ENCODE peak calls at places on chromosomes 16 and 17, in four cellular contexts. S is PC-3; C is substantia nigra; L is effector CD4-positive, alpha-beta T cell. E is an unnamed sample.

GRCh38 chr16:68197250-68197649 is 38.7 kb downstream of the ESRP2 start:
- DNase-seq in S (no peak), C (no peak), L (no peak), E (no peak)

GRCh38 chr17:41486809-41487530 is 2.7 kb downstream of the KRT36 start:
- DNase-seq in S (no peak), C (no peak), L (no peak), E (no peak)

GRCh38 chr16:89108412-89108811 is 14.8 kb downstream of the ACSF3 start:
- DNase-seq in S (no peak), C (no peak), L (no peak), E (no peak)

GRCh38 chr17:38922538-38923291 is 2.7 kb upstream of the LASP1NB start:
- DNase-seq in S (peak; percentile 30), C (no peak), L (no peak), E (peak; percentile 88)

GRCh38 chr17:41483531-41483930 is 2.6 kb upstream of the KRT35 start:
- DNase-seq in S (no peak), C (no peak), L (no peak), E (no peak)

GRCh38 chr17:55495239-55495638 is 16.0 kb downstream of the SMIM36 start:
- DNase-seq in S (peak; percentile 92), C (no peak), L (no peak), E (no peak)

GRCh38 chr16:54511181-54511731 is 224.7 kb upstream of the IRX3 start:
- DNase-seq in S (no peak), C (no peak), L (no peak), E (no peak)

GRCh38 chr16:25108054-25108453 is 3.5 kb upstream of the LCMT1 start:
- DNase-seq in S (peak; percentile 29), C (no peak), L (peak; percentile 16), E (no peak)

GRCh38 chr17:13544292-13544691 is 57.4 kb downstream of the HS3ST3A1 start:
- DNase-seq in S (peak; percentile 87), C (no peak), L (no peak), E (peak; percentile 15)

GRCh38 chr17:57860414-57860999 is 10.7 kb upstream of the MRPS23 start:
- DNase-seq in S (no peak), C (no peak), L (no peak), E (no peak)

GRCh38 chr17:27294689-27295630 is 1.0 kb downstream of the WSB1 start:
- DNase-seq in S (peak; percentile 63), C (no peak), L (peak; percentile 25), E (peak; percentile 87)

GRCh38 chr17:4381690-4382671 is 15.5 kb upstream of the UBE2G1 start:
- DNase-seq in S (no peak), C (no peak), L (no peak), E (no peak)

GRCh38 chr16:46832757-46833464 is 1.9 kb upstream of the C16orf87 start:
- DNase-seq in S (no peak), C (no peak), L (no peak), E (no peak)

GRCh38 chr17:40091691-40092397 is 8.5 kb downstream of the NR1D1 start:
- DNase-seq in S (no peak), C (no peak), L (no peak), E (peak; percentile 48)

GRCh38 chr16:1923299-1924034 is 5.3 kb upstream of the HS3ST6 start:
- DNase-seq in S (peak; percentile 46), C (no peak), L (no peak), E (no peak)

GRCh38 chr17:17168401-17168800 is 37.7 kb downstream of the PLD6 start:
- DNase-seq in S (no peak), C (no peak), L (no peak), E (no peak)

E was measured in lower leg skin.